ENCODE peak calls at places on chromosomes 3 and 15, in nine cellular contexts. One of them, this sample, is unnamed.

GRCh38 chr3:184636774-184637316 is 75.0 kb downstream of the MAGEF1 start:
- DNase-seq in right atrium auricular region: no peak
- DNase-seq in AG04450: peak; percentile 36
- DNase-seq in CD4-positive, CD25-positive, alpha-beta regulatory T cell: no peak
- DNase-seq in mammary epithelial cell: peak; percentile 87
- DNase-seq in lower lobe of right lung: no peak
- DNase-seq in NB4: peak; percentile 85
- DNase-seq in pancreas: no peak
- DNase-seq in choroid plexus epithelial cell: peak; percentile 65
- DNase-seq in this sample: peak; percentile 44

GRCh38 chr3:88957751-88958452 is 149.5 kb upstream of the EPHA3 start:
- DNase-seq in NB4: no peak
- DNase-seq in pancreas: no peak
- DNase-seq in right atrium auricular region: no peak
- DNase-seq in choroid plexus epithelial cell: peak; percentile 88
- DNase-seq in AG04450: peak; percentile 30
- DNase-seq in lower lobe of right lung: no peak
- DNase-seq in mammary epithelial cell: peak; percentile 78
- DNase-seq in CD4-positive, CD25-positive, alpha-beta regulatory T cell: no peak
- DNase-seq in this sample: peak; percentile 73

GRCh38 chr3:120239644-120240043 is 45.4 kb downstream of the GPR156 start:
- DNase-seq in choroid plexus epithelial cell: no peak
- DNase-seq in AG04450: no peak
- DNase-seq in NB4: no peak
- DNase-seq in CD4-positive, CD25-positive, alpha-beta regulatory T cell: no peak
- DNase-seq in mammary epithelial cell: no peak
- DNase-seq in pancreas: no peak
- DNase-seq in right atrium auricular region: no peak
- DNase-seq in lower lobe of right lung: no peak
- DNase-seq in this sample: no peak

GRCh38 chr3:196968233-196969000 is at the start of gene PIGZ:
- DNase-seq in mammary epithelial cell: peak; percentile 30
- DNase-seq in NB4: peak; percentile 77
- DNase-seq in right atrium auricular region: no peak
- DNase-seq in CD4-positive, CD25-positive, alpha-beta regulatory T cell: peak; percentile 14
- DNase-seq in pancreas: peak; percentile 30
- DNase-seq in choroid plexus epithelial cell: no peak
- DNase-seq in lower lobe of right lung: peak; percentile 65
- DNase-seq in AG04450: no peak
- DNase-seq in this sample: peak; percentile 28

GRCh38 chr15:78638658-78639314 is 2.2 kb downstream of the CHRNB4 start:
- DNase-seq in lower lobe of right lung: no peak
- DNase-seq in AG04450: no peak
- DNase-seq in pancreas: peak; percentile 50
- DNase-seq in NB4: peak; percentile 73
- DNase-seq in choroid plexus epithelial cell: peak; percentile 56
- DNase-seq in right atrium auricular region: no peak
- DNase-seq in mammary epithelial cell: no peak
- DNase-seq in CD4-positive, CD25-positive, alpha-beta regulatory T cell: peak; percentile 17
- DNase-seq in this sample: peak; percentile 38

GRCh38 chr3:113291572-113291971 is 80.2 kb downstream of the BOC start:
- DNase-seq in NB4: no peak
- DNase-seq in AG04450: no peak
- DNase-seq in pancreas: no peak
- DNase-seq in right atrium auricular region: no peak
- DNase-seq in mammary epithelial cell: no peak
- DNase-seq in CD4-positive, CD25-positive, alpha-beta regulatory T cell: no peak
- DNase-seq in lower lobe of right lung: no peak
- DNase-seq in choroid plexus epithelial cell: no peak
- DNase-seq in this sample: no peak

GRCh38 chr15:59366368-59367021 is 6.2 kb downstream of the MYO1E start:
- DNase-seq in mammary epithelial cell: no peak
- DNase-seq in NB4: no peak
- DNase-seq in CD4-positive, CD25-positive, alpha-beta regulatory T cell: no peak
- DNase-seq in right atrium auricular region: peak; percentile 50
- DNase-seq in AG04450: no peak
- DNase-seq in lower lobe of right lung: no peak
- DNase-seq in pancreas: no peak
- DNase-seq in choroid plexus epithelial cell: no peak
- DNase-seq in this sample: peak; percentile 50

GRCh38 chr3:75341324-75342067 is 322.6 kb upstream of the FRG2C start:
- DNase-seq in right atrium auricular region: no peak
- DNase-seq in choroid plexus epithelial cell: peak; percentile 1
- DNase-seq in CD4-positive, CD25-positive, alpha-beta regulatory T cell: no peak
- DNase-seq in mammary epithelial cell: no peak
- DNase-seq in AG04450: no peak
- DNase-seq in pancreas: no peak
- DNase-seq in NB4: peak; percentile 2
- DNase-seq in lower lobe of right lung: no peak
- DNase-seq in this sample: peak; percentile 5

GRCh38 chr3:5186854-5187151 is 704 bp upstream of the EDEM1 start:
- DNase-seq in lower lobe of right lung: no peak
- DNase-seq in right atrium auricular region: no peak
- DNase-seq in AG04450: no peak
- DNase-seq in CD4-positive, CD25-positive, alpha-beta regulatory T cell: no peak
- DNase-seq in NB4: peak; percentile 47
- DNase-seq in pancreas: no peak
- DNase-seq in choroid plexus epithelial cell: peak; percentile 63
- DNase-seq in mammary epithelial cell: peak; percentile 20
- DNase-seq in this sample: peak; percentile 43

GRCh38 chr3:176430244-176430893 is 766.9 kb downstream of the TBL1XR1 start:
- DNase-seq in right atrium auricular region: no peak
- DNase-seq in pancreas: no peak
- DNase-seq in lower lobe of right lung: no peak
- DNase-seq in AG04450: peak; percentile 48
- DNase-seq in choroid plexus epithelial cell: peak; percentile 76
- DNase-seq in NB4: peak; percentile 44
- DNase-seq in mammary epithelial cell: peak; percentile 25
- DNase-seq in CD4-positive, CD25-positive, alpha-beta regulatory T cell: no peak
- DNase-seq in this sample: peak; percentile 68

GRCh38 chr3:110881069-110881468 is 190.5 kb upstream of the NECTIN3 start:
- DNase-seq in lower lobe of right lung: peak; percentile 45
- DNase-seq in mammary epithelial cell: peak; percentile 79
- DNase-seq in NB4: peak; percentile 18
- DNase-seq in pancreas: peak; percentile 78
- DNase-seq in AG04450: peak; percentile 1
- DNase-seq in choroid plexus epithelial cell: peak; percentile 68
- DNase-seq in right atrium auricular region: no peak
- DNase-seq in CD4-positive, CD25-positive, alpha-beta regulatory T cell: no peak
- DNase-seq in this sample: peak; percentile 46

GRCh38 chr3:128727485-128727884 is 1.5 kb downstream of the RAB7A start:
- DNase-seq in lower lobe of right lung: no peak
- DNase-seq in NB4: no peak
- DNase-seq in mammary epithelial cell: no peak
- DNase-seq in CD4-positive, CD25-positive, alpha-beta regulatory T cell: no peak
- DNase-seq in right atrium auricular region: no peak
- DNase-seq in AG04450: no peak
- DNase-seq in pancreas: no peak
- DNase-seq in choroid plexus epithelial cell: no peak
- DNase-seq in this sample: no peak

GRCh38 chr3:153209596-153209995 is 47.6 kb downstream of the RAP2B start:
- DNase-seq in NB4: peak; percentile 94
- DNase-seq in CD4-positive, CD25-positive, alpha-beta regulatory T cell: no peak
- DNase-seq in pancreas: no peak
- DNase-seq in mammary epithelial cell: peak; percentile 75
- DNase-seq in AG04450: no peak
- DNase-seq in choroid plexus epithelial cell: peak; percentile 43
- DNase-seq in lower lobe of right lung: peak; percentile 73
- DNase-seq in right atrium auricular region: no peak
- DNase-seq in this sample: peak; percentile 63

GRCh38 chr3:15255215-15255614 is 49.2 kb downstream of the CAPN7 start:
- DNase-seq in mammary epithelial cell: no peak
- DNase-seq in AG04450: no peak
- DNase-seq in lower lobe of right lung: no peak
- DNase-seq in NB4: no peak
- DNase-seq in CD4-positive, CD25-positive, alpha-beta regulatory T cell: no peak
- DNase-seq in right atrium auricular region: no peak
- DNase-seq in choroid plexus epithelial cell: no peak
- DNase-seq in pancreas: no peak
- DNase-seq in this sample: no peak

DNA sequence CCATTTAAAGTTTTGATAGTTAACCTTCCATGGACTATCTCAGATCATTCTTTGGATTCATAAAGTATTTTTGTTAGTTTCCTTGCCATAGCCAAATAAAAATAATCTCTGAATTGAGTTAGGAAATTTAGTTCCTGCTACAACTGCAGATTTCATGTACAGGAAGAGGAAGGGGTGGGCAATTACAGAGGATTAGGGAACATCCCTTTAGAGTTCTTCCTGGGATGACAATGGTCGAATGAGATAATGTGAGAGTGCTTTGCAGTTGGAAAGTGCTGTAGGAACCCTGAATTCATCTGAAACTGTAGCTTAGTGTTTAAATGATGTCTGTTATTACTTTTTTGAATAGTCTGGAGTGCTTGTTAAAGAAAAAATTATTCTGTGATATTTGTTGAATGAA is 137.0 kb downstream of the FNDC3B start:
- DNase-seq in lower lobe of right lung: no peak
- DNase-seq in pancreas: no peak
- DNase-seq in mammary epithelial cell: no peak
- DNase-seq in NB4: no peak
- DNase-seq in CD4-positive, CD25-positive, alpha-beta regulatory T cell: no peak
- DNase-seq in AG04450: no peak
- DNase-seq in right atrium auricular region: no peak
- DNase-seq in choroid plexus epithelial cell: no peak
- DNase-seq in this sample: no peak
- H3K4me3 ChIP-seq in lower lobe of right lung: no peak overlapping the region
- H3K4me3 ChIP-seq in pancreas: no peak overlapping the region
- H3K4me3 ChIP-seq in mammary epithelial cell: no peak overlapping the region
- H3K4me3 ChIP-seq in NB4: no peak overlapping the region
- H3K4me3 ChIP-seq in CD4-positive, CD25-positive, alpha-beta regulatory T cell: no peak overlapping the region
- H3K4me3 ChIP-seq in AG04450: no peak overlapping the region
- H3K4me3 ChIP-seq in right atrium auricular region: no peak overlapping the region
- H3K4me3 ChIP-seq in choroid plexus epithelial cell: no peak overlapping the region
- H3K4me3 ChIP-seq in this sample: no peak overlapping the region

GRCh38 chr15:57305009-57305408 is 71.3 kb upstream of the CGNL1 start:
- DNase-seq in NB4: no peak
- DNase-seq in right atrium auricular region: peak; percentile 49
- DNase-seq in AG04450: no peak
- DNase-seq in CD4-positive, CD25-positive, alpha-beta regulatory T cell: no peak
- DNase-seq in lower lobe of right lung: no peak
- DNase-seq in mammary epithelial cell: no peak
- DNase-seq in choroid plexus epithelial cell: no peak
- DNase-seq in pancreas: no peak
- DNase-seq in this sample: no peak

GRCh38 chr15:57298843-57299550 is 77.3 kb upstream of the CGNL1 start:
- DNase-seq in AG04450: no peak
- DNase-seq in right atrium auricular region: no peak
- DNase-seq in lower lobe of right lung: no peak
- DNase-seq in choroid plexus epithelial cell: no peak
- DNase-seq in mammary epithelial cell: no peak
- DNase-seq in NB4: peak; percentile 48
- DNase-seq in CD4-positive, CD25-positive, alpha-beta regulatory T cell: no peak
- DNase-seq in pancreas: no peak
- DNase-seq in this sample: no peak

GRCh38 chr15:57301307-57301706 is 75.0 kb upstream of the CGNL1 start:
- DNase-seq in lower lobe of right lung: no peak
- DNase-seq in pancreas: no peak
- DNase-seq in mammary epithelial cell: no peak
- DNase-seq in choroid plexus epithelial cell: no peak
- DNase-seq in CD4-positive, CD25-positive, alpha-beta regulatory T cell: no peak
- DNase-seq in AG04450: no peak
- DNase-seq in NB4: peak; percentile 74
- DNase-seq in right atrium auricular region: no peak
- DNase-seq in this sample: no peak

GRCh38 chr15:57306305-57306943 is 69.9 kb upstream of the CGNL1 start:
- DNase-seq in lower lobe of right lung: peak; percentile 91
- DNase-seq in pancreas: peak; percentile 87
- DNase-seq in CD4-positive, CD25-positive, alpha-beta regulatory T cell: peak; percentile 75
- DNase-seq in mammary epithelial cell: peak; percentile 42
- DNase-seq in NB4: peak; percentile 55
- DNase-seq in AG04450: no peak
- DNase-seq in choroid plexus epithelial cell: peak; percentile 64
- DNase-seq in right atrium auricular region: peak; percentile 85
- DNase-seq in this sample: peak; percentile 63

DNA sequence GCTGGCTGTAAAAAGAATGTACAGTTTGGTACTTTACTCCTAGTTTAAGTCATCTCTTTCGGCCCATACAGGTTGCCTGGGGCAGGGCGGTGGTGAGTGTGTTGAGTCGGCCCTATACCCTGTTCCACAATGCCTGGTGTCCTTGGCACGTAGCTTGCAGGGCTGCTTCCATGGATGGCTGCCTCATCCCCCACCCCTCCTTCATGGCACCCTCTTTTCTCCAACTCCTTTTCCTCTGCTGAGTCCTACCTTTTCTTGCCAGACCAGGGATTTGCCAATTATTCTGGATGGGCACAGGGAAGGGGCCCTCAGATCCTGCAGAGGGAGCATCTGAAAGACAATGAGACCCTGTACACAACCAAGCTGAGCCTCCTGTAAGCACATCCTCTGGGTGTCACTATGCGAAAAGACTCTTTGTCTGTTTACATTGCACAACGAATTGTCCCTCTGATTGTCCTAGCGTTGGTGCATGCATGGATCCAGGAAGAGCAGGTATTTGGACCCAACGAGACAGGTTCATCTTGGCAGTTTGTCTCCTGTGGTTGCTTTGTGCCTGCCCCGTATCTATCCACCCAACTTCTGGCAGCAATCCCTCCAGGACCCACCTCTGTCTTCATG is 73.6 kb upstream of the CGNL1 start:
- DNase-seq in lower lobe of right lung: no peak
- DNase-seq in right atrium auricular region: no peak
- DNase-seq in AG04450: no peak
- DNase-seq in mammary epithelial cell: no peak
- DNase-seq in CD4-positive, CD25-positive, alpha-beta regulatory T cell: no peak
- DNase-seq in choroid plexus epithelial cell: no peak
- DNase-seq in NB4: peak; percentile 69
- DNase-seq in pancreas: no peak
- DNase-seq in this sample: no peak
- H3K4me3 ChIP-seq in lower lobe of right lung: no peak overlapping the region
- H3K4me3 ChIP-seq in right atrium auricular region: no peak overlapping the region
- H3K4me3 ChIP-seq in AG04450: no peak overlapping the region
- H3K4me3 ChIP-seq in mammary epithelial cell: no peak overlapping the region
- H3K4me3 ChIP-seq in CD4-positive, CD25-positive, alpha-beta regulatory T cell: no peak overlapping the region
- H3K4me3 ChIP-seq in choroid plexus epithelial cell: no peak overlapping the region
- H3K4me3 ChIP-seq in NB4: peak overlapping the region; percentile 74
- H3K4me3 ChIP-seq in pancreas: no peak overlapping the region
- H3K4me3 ChIP-seq in this sample: no peak overlapping the region

GRCh38 chr15:45187578-45187893 is 230 bp downstream of the SHF start:
- DNase-seq in NB4: no peak
- DNase-seq in choroid plexus epithelial cell: no peak
- DNase-seq in CD4-positive, CD25-positive, alpha-beta regulatory T cell: no peak
- DNase-seq in right atrium auricular region: no peak
- DNase-seq in mammary epithelial cell: no peak
- DNase-seq in AG04450: no peak
- DNase-seq in lower lobe of right lung: no peak
- DNase-seq in pancreas: no peak
- DNase-seq in this sample: no peak
- H3K4me3 ChIP-seq in NB4: no peak overlapping the region
- H3K4me3 ChIP-seq in choroid plexus epithelial cell: peak overlapping the region; percentile 62
- H3K4me3 ChIP-seq in CD4-positive, CD25-positive, alpha-beta regulatory T cell: no peak overlapping the region
- H3K4me3 ChIP-seq in right atrium auricular region: peak overlapping the region; percentile 81
- H3K4me3 ChIP-seq in mammary epithelial cell: no peak overlapping the region
- H3K4me3 ChIP-seq in AG04450: peak overlapping the region; percentile 76
- H3K4me3 ChIP-seq in lower lobe of right lung: peak overlapping the region; percentile 70
- H3K4me3 ChIP-seq in pancreas: peak overlapping the region; percentile 69
- H3K4me3 ChIP-seq in this sample: peak overlapping the region; percentile 2

GRCh38 chr15:91945385-91945784 is 91.9 kb downstream of the SLCO3A1 start:
- DNase-seq in lower lobe of right lung: no peak
- DNase-seq in right atrium auricular region: no peak
- DNase-seq in CD4-positive, CD25-positive, alpha-beta regulatory T cell: no peak
- DNase-seq in pancreas: no peak
- DNase-seq in choroid plexus epithelial cell: no peak
- DNase-seq in NB4: no peak
- DNase-seq in mammary epithelial cell: no peak
- DNase-seq in AG04450: no peak
- DNase-seq in this sample: no peak
- H3K4me3 ChIP-seq in lower lobe of right lung: no peak overlapping the region
- H3K4me3 ChIP-seq in right atrium auricular region: no peak overlapping the region
- H3K4me3 ChIP-seq in CD4-positive, CD25-positive, alpha-beta regulatory T cell: no peak overlapping the region
- H3K4me3 ChIP-seq in pancreas: no peak overlapping the region
- H3K4me3 ChIP-seq in choroid plexus epithelial cell: no peak overlapping the region
- H3K4me3 ChIP-seq in NB4: no peak overlapping the region
- H3K4me3 ChIP-seq in mammary epithelial cell: no peak overlapping the region
- H3K4me3 ChIP-seq in AG04450: no peak overlapping the region
- H3K4me3 ChIP-seq in this sample: no peak overlapping the region

This sample was measured in fibroblast of mammary gland.